ENCODE peak calls at places on chromosomes 1 and 21, in ten cellular contexts. E, H, L, K, C, A, I, J, P and T are unnamed samples.

GRCh38 chr1:108503062-108503740 is 53.1 kb downstream of the NBPF6 start:
- DNase-seq in L (no peak), P (no peak), K (peak; percentile 91), I (no peak), H (no peak), E (peak; percentile 29), A (peak; percentile 38), J (no peak), C (peak; percentile 6), T (no peak)

GRCh38 chr1:6426321-6426971 is 1.9 kb downstream of the ESPN start:
- DNase-seq in J (no peak), P (no peak), H (no peak), I (no peak), E (no peak), L (no peak), K (no peak), A (no peak), C (no peak), T (no peak)

GRCh38 chr1:175174273-175174672 is 18.3 kb downstream of the KIAA0040 start:
- DNase-seq in L (no peak), C (no peak), A (no peak), H (no peak), I (no peak), P (no peak), E (no peak), K (no peak), J (no peak), T (no peak)

GRCh38 chr1:155301342-155301841 is at the start of gene PKLR:
- DNase-seq in L (no peak), I (no peak), E (no peak), K (no peak), A (no peak), H (no peak), J (no peak), P (peak; percentile 53), C (no peak), T (no peak)

GRCh38 chr21:27722095-27722494 is 755.2 kb upstream of the ADAMTS5 start:
- DNase-seq in I (no peak), P (no peak), K (no peak), J (no peak), C (no peak), L (no peak), E (no peak), H (no peak), A (no peak), T (no peak)

GRCh38 chr21:42171091-42172053 is 47.6 kb upstream of the ABCG1 start:
- DNase-seq in E (no peak), H (peak; percentile 43), A (no peak), I (no peak), P (no peak), K (no peak), J (no peak), L (peak; percentile 91), C (no peak), T (peak; percentile 47)

GRCh38 chr1:103266036-103266435 is 157.7 kb upstream of the COL11A1 start:
- DNase-seq in A (peak; percentile 75), J (no peak), H (no peak), I (no peak), E (no peak), C (no peak), K (peak; percentile 63), P (no peak), L (no peak), T (no peak)

GRCh38 chr1:17561252-17561558 is 21.7 kb downstream of the ARHGEF10L start:
- DNase-seq in P (no peak), H (no peak), I (no peak), J (peak; percentile 57), K (peak; percentile 47), E (no peak), C (no peak), A (no peak), L (no peak), T (no peak)

GRCh38 chr1:161933592-161934277 is 89.9 kb downstream of the OLFML2B start:
- DNase-seq in K (no peak), I (no peak), A (no peak), C (no peak), E (no peak), J (no peak), P (no peak), H (no peak), L (no peak), T (no peak)

GRCh38 chr1:85502625-85503083 is 37.7 kb upstream of the DDAH1 start:
- DNase-seq in J (peak; percentile 47), H (peak; percentile 13), L (peak; percentile 57), E (peak; percentile 45), I (no peak), K (peak; percentile 72), C (peak; percentile 59), P (peak; percentile 35), A (peak; percentile 84), T (no peak)

GRCh38 chr1:66505671-66506392 is 28.1 kb upstream of the SGIP1 start:
- DNase-seq in P (no peak), L (no peak), C (peak; percentile 71), J (no peak), A (peak; percentile 87), K (peak; percentile 53), E (no peak), I (no peak), H (no peak), T (no peak)

GRCh38 chr1:154960446-154961136 is 991 bp downstream of the PYGO2 start:
- DNase-seq in H (peak; percentile 1), J (no peak), E (no peak), C (no peak), L (no peak), I (no peak), P (peak; percentile 61), K (no peak), A (no peak), T (no peak)

GRCh38 chr1:186183970-186184628 is 191.0 kb downstream of the TPR start:
- DNase-seq in J (no peak), P (peak; percentile 83), H (no peak), I (no peak), L (no peak), A (peak; percentile 51), C (no peak), E (peak; percentile 24), K (peak; percentile 28), T (no peak)

GRCh38 chr1:214102907-214103306 is 115.1 kb downstream of the PROX1 start:
- DNase-seq in L (no peak), E (no peak), H (no peak), C (peak; percentile 63), I (no peak), K (peak; percentile 65), P (no peak), J (no peak), A (peak; percentile 81), T (no peak)